ENCODE peak calls at places on chromosomes 2 and 18, in ten cellular contexts. One of them, this sample, is unnamed.

GRCh38 chr18:10145523-10145922 is 231.7 kb downstream of the VAPA start:
- DNase-seq in right lobe of liver: no peak
- DNase-seq in mesothelial cell of epicardium: no peak
- DNase-seq in cardiac muscle cell: no peak
- DNase-seq in stomach: no peak
- DNase-seq in activated CD8-positive, alpha-beta T cell treated with anti-CD3 and anti-CD28 coated beads for 36 hours: no peak
- DNase-seq in A549: no peak
- DNase-seq in thoracic aorta: no peak
- DNase-seq in neural crest cell: no peak
- DNase-seq in GM20000: no peak
- DNase-seq in this sample: no peak

GRCh38 chr2:39778233-39778632 is 825 bp downstream of the THUMPD2 start:
- DNase-seq in activated CD8-positive, alpha-beta T cell treated with anti-CD3 and anti-CD28 coated beads for 36 hours: no peak
- DNase-seq in A549: no peak
- DNase-seq in mesothelial cell of epicardium: no peak
- DNase-seq in right lobe of liver: no peak
- DNase-seq in thoracic aorta: no peak
- DNase-seq in GM20000: no peak
- DNase-seq in cardiac muscle cell: no peak
- DNase-seq in stomach: no peak
- DNase-seq in neural crest cell: no peak
- DNase-seq in this sample: no peak

GRCh38 chr2:208064220-208064951 is 39.1 kb upstream of the PLEKHM3 start:
- DNase-seq in stomach: no peak
- DNase-seq in mesothelial cell of epicardium: no peak
- DNase-seq in right lobe of liver: no peak
- DNase-seq in neural crest cell: no peak
- DNase-seq in GM20000: peak; percentile 21
- DNase-seq in A549: peak; percentile 23
- DNase-seq in cardiac muscle cell: no peak
- DNase-seq in activated CD8-positive, alpha-beta T cell treated with anti-CD3 and anti-CD28 coated beads for 36 hours: no peak
- DNase-seq in thoracic aorta: no peak
- DNase-seq in this sample: no peak

GRCh38 chr18:55251186-55251995 is 292.1 kb upstream of the CCDC68 start:
- DNase-seq in thoracic aorta: no peak
- DNase-seq in right lobe of liver: no peak
- DNase-seq in mesothelial cell of epicardium: no peak
- DNase-seq in A549: no peak
- DNase-seq in activated CD8-positive, alpha-beta T cell treated with anti-CD3 and anti-CD28 coated beads for 36 hours: no peak
- DNase-seq in stomach: no peak
- DNase-seq in GM20000: no peak
- DNase-seq in neural crest cell: no peak
- DNase-seq in cardiac muscle cell: peak; percentile 15
- DNase-seq in this sample: no peak

GRCh38 chr18:40577255-40577654 is 1377.8 kb upstream of the PIK3C3 start:
- DNase-seq in A549: no peak
- DNase-seq in mesothelial cell of epicardium: no peak
- DNase-seq in right lobe of liver: no peak
- DNase-seq in stomach: no peak
- DNase-seq in thoracic aorta: no peak
- DNase-seq in neural crest cell: no peak
- DNase-seq in activated CD8-positive, alpha-beta T cell treated with anti-CD3 and anti-CD28 coated beads for 36 hours: no peak
- DNase-seq in GM20000: no peak
- DNase-seq in cardiac muscle cell: no peak
- DNase-seq in this sample: no peak

GRCh38 chr2:231563378-231563961 is 29.2 kb upstream of the TEX44 start:
- DNase-seq in GM20000: peak; percentile 74
- DNase-seq in thoracic aorta: no peak
- DNase-seq in neural crest cell: peak; percentile 43
- DNase-seq in right lobe of liver: no peak
- DNase-seq in cardiac muscle cell: peak; percentile 67
- DNase-seq in mesothelial cell of epicardium: peak; percentile 58
- DNase-seq in A549: peak; percentile 75
- DNase-seq in stomach: peak; percentile 33
- DNase-seq in activated CD8-positive, alpha-beta T cell treated with anti-CD3 and anti-CD28 coated beads for 36 hours: peak; percentile 66
- DNase-seq in this sample: peak; percentile 51

GRCh38 chr2:72154386-72154785 is 6.7 kb upstream of the CYP26B1 start:
- DNase-seq in cardiac muscle cell: no peak
- DNase-seq in A549: no peak
- DNase-seq in stomach: peak; percentile 17
- DNase-seq in GM20000: no peak
- DNase-seq in right lobe of liver: no peak
- DNase-seq in activated CD8-positive, alpha-beta T cell treated with anti-CD3 and anti-CD28 coated beads for 36 hours: no peak
- DNase-seq in mesothelial cell of epicardium: no peak
- DNase-seq in neural crest cell: no peak
- DNase-seq in thoracic aorta: no peak
- DNase-seq in this sample: peak; percentile 20

GRCh38 chr2:208101716-208102631 is 22.4 kb downstream of the CRYGD start:
- DNase-seq in stomach: no peak
- DNase-seq in mesothelial cell of epicardium: no peak
- DNase-seq in right lobe of liver: no peak
- DNase-seq in GM20000: no peak
- DNase-seq in activated CD8-positive, alpha-beta T cell treated with anti-CD3 and anti-CD28 coated beads for 36 hours: no peak
- DNase-seq in A549: peak; percentile 45
- DNase-seq in neural crest cell: no peak
- DNase-seq in cardiac muscle cell: no peak
- DNase-seq in thoracic aorta: no peak
- DNase-seq in this sample: no peak

GRCh38 chr2:128384446-128384845 is 65.8 kb upstream of the HS6ST1 start:
- DNase-seq in stomach: peak; percentile 18
- DNase-seq in neural crest cell: no peak
- DNase-seq in A549: no peak
- DNase-seq in right lobe of liver: peak; percentile 25
- DNase-seq in cardiac muscle cell: no peak
- DNase-seq in GM20000: no peak
- DNase-seq in thoracic aorta: no peak
- DNase-seq in activated CD8-positive, alpha-beta T cell treated with anti-CD3 and anti-CD28 coated beads for 36 hours: no peak
- DNase-seq in mesothelial cell of epicardium: no peak
- DNase-seq in this sample: no peak

GRCh38 chr2:12036640-12036983 is 290.2 kb downstream of the LPIN1 start:
- DNase-seq in neural crest cell: no peak
- DNase-seq in thoracic aorta: no peak
- DNase-seq in stomach: no peak
- DNase-seq in GM20000: no peak
- DNase-seq in activated CD8-positive, alpha-beta T cell treated with anti-CD3 and anti-CD28 coated beads for 36 hours: no peak
- DNase-seq in right lobe of liver: no peak
- DNase-seq in mesothelial cell of epicardium: no peak
- DNase-seq in cardiac muscle cell: no peak
- DNase-seq in A549: no peak
- DNase-seq in this sample: no peak

DNA sequence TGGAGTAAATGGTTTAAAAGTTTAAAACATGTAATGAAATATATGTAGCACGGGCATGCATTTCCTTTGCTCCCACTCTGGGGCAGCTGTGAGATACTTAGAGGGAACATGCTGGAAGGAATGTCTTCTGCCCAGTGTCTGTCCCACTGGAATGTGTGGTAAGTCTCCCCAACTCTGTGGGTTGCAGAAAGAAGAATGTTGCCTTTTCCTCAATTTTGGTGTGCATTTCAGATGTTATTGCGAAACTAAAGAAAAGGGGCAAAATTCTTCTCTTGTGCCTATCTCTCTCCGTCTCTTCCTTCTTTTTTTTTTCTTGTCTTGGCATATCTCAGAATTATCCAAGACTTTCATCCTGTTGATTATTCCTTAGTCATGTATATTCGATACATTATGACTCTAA is 201.1 kb downstream of the SH3RF3 start:
- DNase-seq in A549: no peak
- DNase-seq in right lobe of liver: no peak
- DNase-seq in thoracic aorta: no peak
- DNase-seq in mesothelial cell of epicardium: no peak
- DNase-seq in activated CD8-positive, alpha-beta T cell treated with anti-CD3 and anti-CD28 coated beads for 36 hours: no peak
- DNase-seq in neural crest cell: no peak
- DNase-seq in GM20000: no peak
- DNase-seq in stomach: no peak
- DNase-seq in cardiac muscle cell: no peak
- DNase-seq in this sample: no peak
- TF ChIP-seq CTCF in A549: no peak
- TF ChIP-seq CTCF in right lobe of liver: no peak
- TF ChIP-seq CTCF in thoracic aorta: no peak
- TF ChIP-seq CTCF in mesothelial cell of epicardium: no peak
- TF ChIP-seq CTCF in activated CD8-positive, alpha-beta T cell treated with anti-CD3 and anti-CD28 coated beads for 36 hours: no peak
- TF ChIP-seq CTCF in neural crest cell: no peak
- TF ChIP-seq CTCF in GM20000: no peak
- TF ChIP-seq CTCF in stomach: no peak
- TF ChIP-seq CTCF in cardiac muscle cell: no peak
- TF ChIP-seq CTCF in this sample: no peak

DNA sequence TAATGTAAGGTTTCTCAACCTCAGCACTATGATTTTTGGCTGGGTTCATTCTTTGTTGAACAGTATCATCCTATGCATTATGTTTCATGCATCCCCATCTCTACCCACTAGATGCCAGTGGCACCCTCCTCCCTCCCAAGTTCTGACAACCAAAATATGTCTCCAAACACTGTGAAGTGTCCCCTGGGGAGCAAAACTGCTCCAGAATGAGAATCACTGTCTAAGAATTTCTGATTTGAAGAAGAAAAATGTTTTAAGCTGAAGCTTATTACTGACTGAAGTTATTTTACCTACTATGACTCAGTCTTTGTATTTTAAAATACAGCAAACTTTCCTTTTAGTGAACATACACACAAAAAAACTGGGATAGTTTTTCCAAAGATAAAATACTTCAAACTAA is 3.4 kb downstream of the THADA start:
- DNase-seq in GM20000: no peak
- DNase-seq in A549: no peak
- DNase-seq in cardiac muscle cell: no peak
- DNase-seq in stomach: no peak
- DNase-seq in thoracic aorta: no peak
- DNase-seq in neural crest cell: no peak
- DNase-seq in right lobe of liver: no peak
- DNase-seq in mesothelial cell of epicardium: no peak
- DNase-seq in activated CD8-positive, alpha-beta T cell treated with anti-CD3 and anti-CD28 coated beads for 36 hours: no peak
- DNase-seq in this sample: no peak
- TF ChIP-seq CTCF in GM20000: no peak
- TF ChIP-seq CTCF in A549: no peak
- TF ChIP-seq CTCF in cardiac muscle cell: no peak
- TF ChIP-seq CTCF in stomach: no peak
- TF ChIP-seq CTCF in thoracic aorta: no peak
- TF ChIP-seq CTCF in neural crest cell: no peak
- TF ChIP-seq CTCF in right lobe of liver: no peak
- TF ChIP-seq CTCF in mesothelial cell of epicardium: no peak
- TF ChIP-seq CTCF in activated CD8-positive, alpha-beta T cell treated with anti-CD3 and anti-CD28 coated beads for 36 hours: no peak
- TF ChIP-seq CTCF in this sample: no peak

DNA sequence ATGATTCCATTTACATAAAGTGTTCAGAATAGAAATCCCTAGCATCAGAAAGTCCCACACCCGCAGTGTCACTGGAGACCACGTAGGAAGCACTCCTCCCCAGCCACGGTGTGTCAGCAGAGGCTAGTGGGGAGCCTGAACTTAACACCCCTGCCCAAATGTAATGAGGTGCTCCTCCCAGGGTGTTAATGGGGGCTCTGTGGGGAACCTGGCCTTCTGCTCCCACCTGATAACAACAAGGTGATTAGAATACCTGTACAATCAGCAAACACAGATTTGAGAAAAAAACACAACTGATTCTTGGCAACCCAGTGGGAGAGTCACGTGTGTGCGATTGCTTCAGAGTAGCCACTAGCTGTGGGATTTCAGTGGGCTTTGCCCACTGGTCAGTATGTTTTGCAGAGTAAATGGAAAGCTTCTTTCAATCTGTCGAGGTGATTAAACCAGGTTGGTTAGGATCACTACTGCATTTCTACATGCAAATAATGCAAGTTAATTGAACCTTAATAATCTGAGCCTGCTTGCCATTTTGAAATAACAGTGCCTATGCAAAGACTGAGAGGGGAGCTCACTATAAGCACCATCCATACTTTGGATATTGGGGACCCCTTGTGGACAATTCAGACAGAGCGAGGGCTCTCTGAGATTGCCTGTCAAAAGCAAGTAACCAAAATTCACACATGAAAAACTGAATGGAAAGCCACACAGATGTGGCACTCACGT is 20.6 kb upstream of the ATRAID start:
- DNase-seq in cardiac muscle cell: peak; percentile 64
- DNase-seq in activated CD8-positive, alpha-beta T cell treated with anti-CD3 and anti-CD28 coated beads for 36 hours: peak; percentile 69
- DNase-seq in neural crest cell: peak; percentile 51
- DNase-seq in thoracic aorta: no peak
- DNase-seq in GM20000: peak; percentile 60
- DNase-seq in stomach: peak; percentile 53
- DNase-seq in mesothelial cell of epicardium: peak; percentile 54
- DNase-seq in A549: peak; percentile 74
- DNase-seq in right lobe of liver: no peak
- DNase-seq in this sample: peak; percentile 59
- TF ChIP-seq CTCF in cardiac muscle cell: peak; percentile 82
- TF ChIP-seq CTCF in activated CD8-positive, alpha-beta T cell treated with anti-CD3 and anti-CD28 coated beads for 36 hours: peak; percentile 67
- TF ChIP-seq CTCF in neural crest cell: peak; percentile 69
- TF ChIP-seq CTCF in thoracic aorta: peak; percentile 37
- TF ChIP-seq CTCF in GM20000: peak; percentile 25
- TF ChIP-seq CTCF in stomach: no peak
- TF ChIP-seq CTCF in mesothelial cell of epicardium: peak; percentile 49
- TF ChIP-seq CTCF in A549: peak; percentile 79
- TF ChIP-seq CTCF in right lobe of liver: peak; percentile 63
- TF ChIP-seq CTCF in this sample: peak; percentile 52

GRCh38 chr2:218075975-218076811 is 7.1 kb downstream of the RUFY4 start:
- DNase-seq in thoracic aorta: no peak
- DNase-seq in stomach: no peak
- DNase-seq in neural crest cell: no peak
- DNase-seq in GM20000: no peak
- DNase-seq in activated CD8-positive, alpha-beta T cell treated with anti-CD3 and anti-CD28 coated beads for 36 hours: no peak
- DNase-seq in A549: no peak
- DNase-seq in cardiac muscle cell: no peak
- DNase-seq in right lobe of liver: no peak
- DNase-seq in mesothelial cell of epicardium: no peak
- DNase-seq in this sample: no peak

GRCh38 chr2:218073185-218073584 is 4.1 kb downstream of the RUFY4 start:
- DNase-seq in right lobe of liver: no peak
- DNase-seq in A549: no peak
- DNase-seq in GM20000: no peak
- DNase-seq in stomach: no peak
- DNase-seq in neural crest cell: no peak
- DNase-seq in mesothelial cell of epicardium: no peak
- DNase-seq in cardiac muscle cell: no peak
- DNase-seq in activated CD8-positive, alpha-beta T cell treated with anti-CD3 and anti-CD28 coated beads for 36 hours: no peak
- DNase-seq in thoracic aorta: no peak
- DNase-seq in this sample: no peak

GRCh38 chr2:218072478-218073024 is 3.5 kb downstream of the RUFY4 start:
- DNase-seq in mesothelial cell of epicardium: no peak
- DNase-seq in cardiac muscle cell: no peak
- DNase-seq in right lobe of liver: no peak
- DNase-seq in GM20000: no peak
- DNase-seq in neural crest cell: no peak
- DNase-seq in A549: no peak
- DNase-seq in thoracic aorta: no peak
- DNase-seq in activated CD8-positive, alpha-beta T cell treated with anti-CD3 and anti-CD28 coated beads for 36 hours: no peak
- DNase-seq in stomach: no peak
- DNase-seq in this sample: no peak

GRCh38 chr2:218072002-218072401 is 2.9 kb downstream of the RUFY4 start:
- DNase-seq in thoracic aorta: no peak
- DNase-seq in activated CD8-positive, alpha-beta T cell treated with anti-CD3 and anti-CD28 coated beads for 36 hours: no peak
- DNase-seq in right lobe of liver: no peak
- DNase-seq in cardiac muscle cell: no peak
- DNase-seq in stomach: no peak
- DNase-seq in mesothelial cell of epicardium: no peak
- DNase-seq in GM20000: no peak
- DNase-seq in A549: no peak
- DNase-seq in neural crest cell: no peak
- DNase-seq in this sample: no peak

GRCh38 chr2:218074031-218074430 is 5.0 kb downstream of the RUFY4 start:
- DNase-seq in mesothelial cell of epicardium: no peak
- DNase-seq in cardiac muscle cell: peak; percentile 52
- DNase-seq in thoracic aorta: no peak
- DNase-seq in GM20000: peak; percentile 53
- DNase-seq in neural crest cell: peak; percentile 41
- DNase-seq in A549: peak; percentile 26
- DNase-seq in stomach: peak; percentile 47
- DNase-seq in activated CD8-positive, alpha-beta T cell treated with anti-CD3 and anti-CD28 coated beads for 36 hours: peak; percentile 55
- DNase-seq in right lobe of liver: no peak
- DNase-seq in this sample: no peak
- TF ChIP-seq CTCF in mesothelial cell of epicardium: no peak
- TF ChIP-seq CTCF in cardiac muscle cell: peak; percentile 63
- TF ChIP-seq CTCF in thoracic aorta: peak; percentile 20
- TF ChIP-seq CTCF in GM20000: peak; percentile 50
- TF ChIP-seq CTCF in neural crest cell: peak; percentile 49
- TF ChIP-seq CTCF in A549: peak; percentile 42
- TF ChIP-seq CTCF in stomach: no peak
- TF ChIP-seq CTCF in activated CD8-positive, alpha-beta T cell treated with anti-CD3 and anti-CD28 coated beads for 36 hours: peak; percentile 51
- TF ChIP-seq CTCF in right lobe of liver: peak; percentile 39
- TF ChIP-seq CTCF in this sample: no peak